ENCODE peak calls at places on chromosomes 1 and 21, in four cellular contexts. One of them, this sample, is unnamed.

GRCh38 chr1:16170283-16170673 is 14.4 kb upstream of the EPHA2 start:
- DNase-seq in H1: no peak
- DNase-seq in K562: no peak
- DNase-seq in HCT116: no peak
- DNase-seq in this sample: no peak

GRCh38 chr1:121522061-121522759 is 337.4 kb downstream of the SRGAP2C start:
- DNase-seq in H1: no peak
- DNase-seq in K562: no peak
- DNase-seq in HCT116: no peak
- DNase-seq in this sample: no peak

GRCh38 chr1:18643154-18644012 is 12.7 kb downstream of the PAX7 start:
- DNase-seq in H1: peak; percentile 77
- DNase-seq in K562: peak; percentile 59
- DNase-seq in HCT116: no peak
- DNase-seq in this sample: no peak

GRCh38 chr21:46091631-46092025 is 6.3 kb upstream of the COL6A2 start:
- DNase-seq in H1: no peak
- DNase-seq in K562: no peak
- DNase-seq in HCT116: no peak
- DNase-seq in this sample: no peak

GRCh38 chr1:2190491-2190976 is 4.0 kb downstream of the FAAP20 start:
- DNase-seq in H1: no peak
- DNase-seq in K562: no peak
- DNase-seq in HCT116: no peak
- DNase-seq in this sample: no peak

GRCh38 chr1:234515821-234516241 is 36.9 kb upstream of the TARBP1 start:
- DNase-seq in H1: no peak
- DNase-seq in K562: no peak
- DNase-seq in HCT116: no peak
- DNase-seq in this sample: no peak

GRCh38 chr1:227257964-227258363 is 60.3 kb downstream of the CDC42BPA start:
- DNase-seq in H1: no peak
- DNase-seq in K562: no peak
- DNase-seq in HCT116: no peak
- DNase-seq in this sample: no peak

GRCh38 chr1:232440325-232441059 is 189.4 kb downstream of the SIPA1L2 start:
- DNase-seq in H1: no peak
- DNase-seq in K562: no peak
- DNase-seq in HCT116: no peak
- DNase-seq in this sample: no peak

GRCh38 chr1:24374891-24375786 is 38.4 kb downstream of the STPG1 start:
- DNase-seq in H1: no peak
- DNase-seq in K562: no peak
- DNase-seq in HCT116: no peak
- DNase-seq in this sample: no peak

GRCh38 chr1:80008934-80009333 is 1002.4 kb upstream of the ADGRL4 start:
- DNase-seq in H1: no peak
- DNase-seq in K562: no peak
- DNase-seq in HCT116: no peak
- DNase-seq in this sample: no peak

GRCh38 chr1:174165471-174166137 is 6.3 kb downstream of the RABGAP1L start:
- DNase-seq in H1: no peak
- DNase-seq in K562: peak; percentile 34
- DNase-seq in HCT116: no peak
- DNase-seq in this sample: no peak

GRCh38 chr21:42513985-42514882 is 582 bp downstream of the SLC37A1 start:
- DNase-seq in H1: peak; percentile 80
- DNase-seq in K562: no peak
- DNase-seq in HCT116: no peak
- DNase-seq in this sample: no peak

GRCh38 chr1:211579434-211580302 is 707 bp upstream of the SLC30A1 start:
- DNase-seq in H1: no peak
- DNase-seq in K562: peak; percentile 87
- DNase-seq in HCT116: no peak
- DNase-seq in this sample: no peak

GRCh38 chr1:208010487-208011079 is 99.7 kb upstream of the CD34 start:
- DNase-seq in H1: no peak
- DNase-seq in K562: no peak
- DNase-seq in HCT116: no peak
- DNase-seq in this sample: no peak

GRCh38 chr1:227915564-227916553 is 31.9 kb downstream of the WNT9A start:
- DNase-seq in H1: no peak
- DNase-seq in K562: no peak
- DNase-seq in HCT116: no peak
- DNase-seq in this sample: no peak

GRCh38 chr1:201739492-201740085 is 89.4 kb upstream of the IPO9 start:
- DNase-seq in H1: peak; percentile 77
- DNase-seq in K562: no peak
- DNase-seq in HCT116: peak; percentile 61
- DNase-seq in this sample: no peak

GRCh38 chr1:24003331-24003972 is 23.3 kb upstream of the SRSF10 start:
- DNase-seq in H1: no peak
- DNase-seq in K562: no peak
- DNase-seq in HCT116: no peak
- DNase-seq in this sample: peak; percentile 81

GRCh38 chr1:23585321-23586022 is 26.2 kb upstream of the ID3 start:
- DNase-seq in H1: no peak
- DNase-seq in K562: no peak
- DNase-seq in HCT116: no peak
- DNase-seq in this sample: no peak

GRCh38 chr1:205775015-205775716 is at the start of gene RAB29:
- DNase-seq in H1: peak; percentile 86
- DNase-seq in K562: peak; percentile 82
- DNase-seq in HCT116: peak; percentile 50
- DNase-seq in this sample: peak; percentile 57

GRCh38 chr1:20202166-20202565 is 15.8 kb upstream of the PLA2G2C start:
- DNase-seq in H1: no peak
- DNase-seq in K562: no peak
- DNase-seq in HCT116: no peak
- DNase-seq in this sample: no peak

GRCh38 chr1:231000201-231000600 is 21.3 kb downstream of the ARV1 start:
- DNase-seq in H1: no peak
- DNase-seq in K562: no peak
- DNase-seq in HCT116: no peak
- DNase-seq in this sample: no peak

GRCh38 chr1:231001892-231002291 is 23.0 kb downstream of the ARV1 start:
- DNase-seq in H1: no peak
- DNase-seq in K562: no peak
- DNase-seq in HCT116: no peak
- DNase-seq in this sample: no peak

GRCh38 chr1:230994860-230995259 is 16.0 kb downstream of the ARV1 start:
- DNase-seq in H1: no peak
- DNase-seq in K562: no peak
- DNase-seq in HCT116: no peak
- DNase-seq in this sample: no peak

GRCh38 chr1:231000639-231001038 is 21.7 kb downstream of the ARV1 start:
- DNase-seq in H1: no peak
- DNase-seq in K562: no peak
- DNase-seq in HCT116: no peak
- DNase-seq in this sample: no peak
- TF ChIP-seq MAX in H1: no peak
- TF ChIP-seq MAX in K562: no peak
- TF ChIP-seq MAX in HCT116: no peak
- TF ChIP-seq MAX in this sample: no peak

GRCh38 chr1:51088474-51088873 is 13.6 kb upstream of the C1orf185 start:
- DNase-seq in H1: no peak
- DNase-seq in K562: no peak
- DNase-seq in HCT116: peak; percentile 7
- DNase-seq in this sample: no peak

GRCh38 chr1:51086496-51087271 is 15.3 kb upstream of the C1orf185 start:
- DNase-seq in H1: no peak
- DNase-seq in K562: no peak
- DNase-seq in HCT116: no peak
- DNase-seq in this sample: no peak
- TF ChIP-seq EGR1 in H1: no peak
- TF ChIP-seq EGR1 in K562: no peak
- TF ChIP-seq EGR1 in HCT116: no peak
- TF ChIP-seq EGR1 in this sample: no peak

GRCh38 chr1:64996541-64997257 is 30.4 kb upstream of the JAK1 start:
- DNase-seq in H1: no peak
- DNase-seq in K562: no peak
- DNase-seq in HCT116: no peak
- DNase-seq in this sample: no peak

GRCh38 chr1:65002156-65002507 is 35.8 kb upstream of the JAK1 start:
- DNase-seq in H1: no peak
- DNase-seq in K562: no peak
- DNase-seq in HCT116: no peak
- DNase-seq in this sample: no peak

GRCh38 chr1:65003316-65003664 is 36.9 kb upstream of the JAK1 start:
- DNase-seq in H1: no peak
- DNase-seq in K562: no peak
- DNase-seq in HCT116: no peak
- DNase-seq in this sample: no peak

GRCh38 chr1:65002508-65003315 is 36.4 kb upstream of the JAK1 start:
- DNase-seq in H1: peak; percentile 84
- DNase-seq in K562: no peak
- DNase-seq in HCT116: peak; percentile 29
- DNase-seq in this sample: no peak

GRCh38 chr1:65001238-65001792 is 35.0 kb upstream of the JAK1 start:
- DNase-seq in H1: peak; percentile 72
- DNase-seq in K562: peak; percentile 73
- DNase-seq in HCT116: no peak
- DNase-seq in this sample: no peak
- TF ChIP-seq MAX in H1: no peak
- TF ChIP-seq MAX in K562: no peak
- TF ChIP-seq MAX in HCT116: no peak
- TF ChIP-seq MAX in this sample: no peak

DNA sequence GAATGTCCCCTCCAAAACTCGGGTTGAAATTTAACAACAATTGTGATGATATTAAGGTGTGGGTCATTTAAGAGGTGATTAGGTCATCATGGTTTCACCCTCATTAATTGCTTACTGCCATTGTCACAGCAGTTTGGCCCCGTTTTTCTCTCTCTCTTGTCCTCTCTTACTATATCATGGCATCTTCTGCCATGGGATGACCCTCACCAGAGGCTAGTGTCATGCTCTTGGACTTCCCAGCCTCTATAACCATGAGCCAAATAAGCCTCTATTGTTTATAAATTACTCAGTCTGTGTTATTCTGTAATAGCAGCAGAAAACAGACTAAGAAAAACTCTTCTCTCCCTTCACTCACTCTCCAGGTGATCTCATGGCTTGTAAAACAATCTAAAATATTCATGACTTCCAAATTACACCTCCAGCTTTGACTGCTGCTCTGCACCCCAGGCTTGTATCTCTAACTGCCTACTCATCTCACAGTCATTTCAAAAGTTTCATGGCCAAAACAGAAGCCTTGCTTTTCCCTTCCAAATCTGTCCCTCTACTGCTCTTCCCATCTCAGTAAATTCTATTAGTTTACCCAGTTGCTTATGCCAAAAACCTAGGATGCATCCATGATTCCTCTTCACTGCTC is 9.4 kb upstream of the FAM76A start:
- DNase-seq in H1: no peak
- DNase-seq in K562: no peak
- DNase-seq in HCT116: no peak
- DNase-seq in this sample: no peak
- TF ChIP-seq EGR1 in H1: no peak
- TF ChIP-seq EGR1 in K562: no peak
- TF ChIP-seq EGR1 in HCT116: no peak
- TF ChIP-seq EGR1 in this sample: no peak

GRCh38 chr1:247110627-247111258 is 6.6 kb upstream of the ZNF669 start:
- DNase-seq in H1: no peak
- DNase-seq in K562: peak; percentile 72
- DNase-seq in HCT116: no peak
- DNase-seq in this sample: no peak
- TF ChIP-seq MAX in H1: no peak
- TF ChIP-seq MAX in K562: peak; percentile 13
- TF ChIP-seq MAX in HCT116: no peak
- TF ChIP-seq MAX in this sample: no peak